ENCODE peak calls at places on chromosome 13, in five cellular contexts. D, L, E, B and P are unnamed samples.

GRCh38 chr13:110307697-110308376 is 753 bp downstream of the COL4A2 start:
- DNase-seq in D (no peak), L (no peak), E (no peak), B (no peak), P (no peak)

GRCh38 chr13:112651306-112651705 is 38.5 kb upstream of the ATP11A start:
- DNase-seq in D (no peak), L (no peak), E (no peak), B (no peak), P (no peak)

GRCh38 chr13:36778083-36778671 is 40.8 kb upstream of the RFXAP start:
- DNase-seq in D (no peak), L (no peak), E (no peak), B (no peak), P (no peak)

GRCh38 chr13:89061821-89062220 is 1390.7 kb downstream of the SLITRK5 start:
- DNase-seq in D (no peak), L (no peak), E (no peak), B (no peak), P (no peak)

GRCh38 chr13:20475927-20476691 is 49.5 kb downstream of the CRYL1 start:
- DNase-seq in D (no peak), L (no peak), E (no peak), B (no peak), P (no peak)

GRCh38 chr13:39501711-39502324 is 101.2 kb downstream of the LHFPL6 start:
- DNase-seq in D (no peak), L (no peak), E (no peak), B (no peak), P (no peak)

GRCh38 chr13:29535663-29536655 is 59.5 kb downstream of the SLC7A1 start:
- DNase-seq in D (no peak), L (no peak), E (no peak), B (no peak), P (no peak)

GRCh38 chr13:21322304-21322965 is 136.7 kb downstream of the ZDHHC20 start:
- DNase-seq in D (no peak), L (no peak), E (no peak), B (no peak), P (no peak)

GRCh38 chr13:71218960-71219359 is 648.0 kb downstream of the DACH1 start:
- DNase-seq in D (no peak), L (no peak), E (peak), B (no peak), P (no peak)
- TF ChIP-seq CTCF in D (no peak), L (no peak), E (peak), B (no peak), P (peak)

DNA sequence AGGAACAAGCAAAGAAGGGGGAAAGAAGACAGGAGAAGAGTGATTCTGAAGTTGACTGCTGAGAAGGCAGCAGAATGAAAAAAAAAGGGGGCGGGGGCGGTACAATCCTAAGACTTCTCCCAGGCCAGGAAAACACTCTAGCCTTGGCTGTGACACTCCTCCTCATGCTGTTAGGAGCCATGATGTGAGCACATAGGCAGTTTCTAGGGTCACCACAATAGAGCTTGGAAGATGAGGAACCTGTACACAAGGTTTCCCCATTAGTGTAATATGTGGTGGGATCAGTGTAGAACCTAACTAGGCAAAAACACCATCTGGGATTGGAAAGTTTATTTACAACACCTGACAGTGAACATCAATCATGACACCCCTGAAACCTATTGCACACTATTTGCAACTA is 86.9 kb downstream of the FOXO1 start:
- DNase-seq in D (no peak), L (no peak), E (no peak), B (no peak), P (no peak)
- TF ChIP-seq CTCF in D (no peak), L (no peak), E (no peak), B (no peak), P (no peak)

DNA sequence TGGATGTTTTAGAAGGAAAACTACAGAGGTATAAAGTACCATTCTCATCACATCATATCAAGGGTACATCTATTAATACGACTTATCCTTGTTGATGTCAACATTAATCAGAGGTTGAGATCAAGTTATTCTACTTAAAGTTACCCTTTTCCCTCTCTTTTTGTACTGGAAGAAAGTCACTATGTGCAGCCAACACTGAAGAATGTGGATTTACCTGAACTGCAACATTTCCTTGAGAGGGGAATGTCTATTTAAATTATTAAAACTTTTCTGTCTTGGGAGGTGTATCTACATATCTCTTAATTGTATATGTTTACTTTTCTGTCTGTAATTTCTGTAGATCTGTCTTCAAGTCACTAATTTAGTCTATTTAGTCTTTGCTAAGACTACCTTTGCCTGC is 2.5 kb upstream of the FBXL3 start:
- DNase-seq in D (no peak), L (no peak), E (no peak), B (no peak), P (no peak)
- TF ChIP-seq CTCF in D (no peak), L (no peak), E (no peak), B (no peak), P (no peak)

DNA sequence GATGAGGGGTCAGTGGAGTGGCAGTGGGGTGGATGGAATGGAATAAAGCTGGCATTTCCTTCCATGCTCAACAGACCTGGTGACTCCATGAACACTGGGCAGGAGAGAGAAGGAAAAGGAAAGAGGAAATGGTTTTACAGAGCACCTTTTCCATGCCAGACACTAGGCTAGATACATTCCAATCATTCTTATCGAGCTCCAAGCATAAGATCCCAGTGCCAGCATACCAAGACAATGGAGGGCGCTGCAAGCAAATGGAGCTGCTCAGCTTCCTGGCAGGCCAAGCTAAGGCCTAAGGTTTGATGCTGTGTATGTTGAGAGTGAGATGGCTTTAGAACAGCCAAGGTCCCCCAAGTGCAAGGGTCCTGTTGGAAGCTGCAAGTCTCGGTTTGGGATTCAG is 113.2 kb downstream of the HSPH1 start:
- DNase-seq in D (no peak), L (no peak), E (no peak), B (no peak), P (no peak)
- TF ChIP-seq CTCF in D (no peak), L (no peak), E (no peak), B (no peak), P (no peak)

GRCh38 chr13:79772811-79773210 is 291.9 kb downstream of the NDFIP2 start:
- DNase-seq in D (no peak), L (no peak), E (no peak), B (no peak), P (no peak)
- TF ChIP-seq CTCF in D (no peak), L (no peak), E (no peak), B (no peak), P (no peak)

GRCh38 chr13:33676700-33677048 is 141.3 kb upstream of the RFC3 start:
- DNase-seq in D (no peak), L (no peak), E (peak), B (peak), P (no peak)
- TF ChIP-seq CTCF in D (no peak), L (no peak), E (no peak), B (no peak), P (no peak)